ENCODE peak calls at places on chromosomes 1 and 21, in six cellular contexts. F is ovary, A is transverse colon, I is heart left ventricle, L is H1, M is GM12892. O is an unnamed sample.

GRCh38 chr21:36859744-36860501 is 106.5 kb downstream of the HLCS start:
- DNase-seq in F (peak), A (peak), I (peak), L (peak), M (peak), O (peak)

GRCh38 chr21:43645414-43645891 is 13.8 kb downstream of the HSF2BP start:
- DNase-seq in F (peak), A (peak), I (peak), L (no peak), M (no peak), O (no peak)

GRCh38 chr1:7300893-7301292 is 470.2 kb upstream of the VAMP3 start:
- DNase-seq in F (no peak), A (peak), I (no peak), L (no peak), M (no peak), O (peak)

GRCh38 chr1:219550171-219550570 is 62.7 kb downstream of the ZC3H11B start:
- DNase-seq in F (no peak), A (no peak), I (no peak), L (no peak), M (no peak), O (no peak)

GRCh38 chr1:154386643-154387352 is 18.3 kb upstream of the IL6R start:
- DNase-seq in F (no peak), A (peak), I (no peak), L (no peak), M (no peak), O (no peak)

GRCh38 chr1:156754219-156754618 is 2.7 kb upstream of the HDGF start:
- DNase-seq in F (no peak), A (no peak), I (no peak), L (no peak), M (no peak), O (no peak)

GRCh38 chr1:93976291-93976690 is 67.1 kb upstream of the GCLM start:
- DNase-seq in F (no peak), A (no peak), I (no peak), L (no peak), M (no peak), O (no peak)

GRCh38 chr1:207248544-207249206 is 72.8 kb upstream of the CD55 start:
- DNase-seq in F (no peak), A (no peak), I (no peak), L (no peak), M (no peak), O (no peak)

GRCh38 chr1:53511323-53511932 is 52.2 kb downstream of the DMRTB1 start:
- DNase-seq in F (no peak), A (no peak), I (no peak), L (no peak), M (no peak), O (no peak)

GRCh38 chr1:24181619-24182018 is 5.5 kb downstream of the IFNLR1 start:
- DNase-seq in F (no peak), A (no peak), I (no peak), L (no peak), M (no peak), O (no peak)

GRCh38 chr1:91020967-91021685 is 709 bp downstream of the ZNF644 start:
- DNase-seq in F (peak), A (peak), I (peak), L (peak), M (peak), O (peak)

GRCh38 chr1:190908691-190909090 is 431.0 kb upstream of the BRINP3 start:
- DNase-seq in F (no peak), A (no peak), I (no peak), L (no peak), M (no peak), O (no peak)

GRCh38 chr1:80349218-80349617 is 1342.7 kb upstream of the ADGRL4 start:
- DNase-seq in F (no peak), A (no peak), I (no peak), L (no peak), M (no peak), O (no peak)

GRCh38 chr21:24844672-24845071 is 762.6 kb downstream of the MRPL39 start:
- DNase-seq in F (no peak), A (no peak), I (peak), L (no peak), M (no peak), O (no peak)

GRCh38 chr1:48061162-48062136 is 64.3 kb upstream of the TRABD2B start:
- DNase-seq in F (peak), A (peak), I (peak), L (peak), M (no peak), O (peak)

GRCh38 chr1:46522184-46522968 is 29.1 kb downstream of the KNCN start:
- DNase-seq in F (no peak), A (peak), I (no peak), L (peak), M (no peak), O (peak)

DNA sequence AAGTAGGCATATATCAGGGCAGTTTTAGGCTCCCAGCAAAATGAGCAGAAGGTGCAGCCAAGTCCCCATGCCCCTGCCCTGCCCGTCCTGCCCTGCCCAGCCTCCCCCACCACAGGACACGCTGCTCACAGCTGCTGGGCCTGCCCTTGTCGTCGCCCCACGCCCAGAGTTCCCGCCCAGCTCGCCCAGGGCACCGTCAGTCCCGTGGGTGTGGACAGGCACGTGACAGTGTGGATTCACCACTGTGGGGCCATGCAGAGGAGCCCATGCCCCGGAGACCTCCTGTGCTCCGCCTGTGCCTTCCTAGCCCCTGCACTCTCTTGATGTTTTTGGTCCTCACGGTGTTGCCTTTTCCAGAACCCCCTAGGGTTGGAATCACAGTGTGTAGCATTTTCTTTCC is 7.0 kb downstream of the FAAP20 start:
- DNase-seq in F (no peak), A (peak), I (no peak), L (no peak), M (no peak), O (no peak)
- TF ChIP-seq POLR2A in F (no peak), A (no peak), I (no peak), L (no peak), M (no peak), O (no peak)

GRCh38 chr21:31659286-31660133 is at the start of gene SOD1:
- DNase-seq in F (peak), A (peak), I (peak), L (peak), M (peak), O (peak)
- TF ChIP-seq POLR2A in F (peak), A (peak), I (peak), L (peak), M (peak), O (peak)

DNA sequence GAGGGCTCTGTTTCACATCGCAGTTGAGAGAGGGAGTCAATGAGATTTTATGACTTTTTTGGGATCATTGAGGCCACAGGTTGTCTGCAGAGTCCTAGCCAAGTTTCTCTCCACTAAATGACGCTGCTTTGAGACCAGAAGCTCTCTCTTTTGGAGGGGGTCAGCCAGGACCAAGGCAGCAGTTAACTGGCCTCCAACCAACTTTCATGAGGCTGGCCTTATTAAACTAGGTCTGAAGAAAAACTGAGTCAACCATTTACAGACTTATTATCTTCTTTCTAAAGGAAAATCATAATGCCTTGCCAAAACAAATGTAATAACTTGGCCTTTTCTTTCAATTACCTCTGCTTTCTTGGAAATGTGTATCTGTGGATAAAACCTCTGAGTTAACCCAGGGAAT is 8.6 kb downstream of the WLS start:
- DNase-seq in F (no peak), A (no peak), I (peak), L (no peak), M (no peak), O (no peak)
- TF ChIP-seq POLR2A in F (no peak), A (no peak), I (no peak), L (no peak), M (no peak), O (no peak)

DNA sequence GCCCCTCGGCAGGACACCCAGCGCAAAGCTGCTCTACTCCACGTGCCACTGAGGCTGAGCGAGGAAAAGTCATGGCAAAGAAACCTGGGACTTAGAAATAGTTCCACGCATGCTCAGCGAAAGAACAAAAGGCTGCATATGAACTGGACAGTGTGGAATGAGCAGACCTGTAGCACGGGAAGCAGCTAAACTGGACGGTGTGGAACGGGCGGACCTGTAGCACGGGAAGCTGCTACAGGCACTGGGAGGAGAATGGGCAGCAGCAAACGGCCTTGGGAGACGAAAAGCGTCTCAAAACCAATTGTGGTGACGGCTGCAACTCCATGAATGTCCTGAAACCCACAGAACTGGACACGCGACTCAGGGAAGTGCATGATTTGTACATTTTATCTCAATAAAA is 15.6 kb downstream of the SSU72 start:
- DNase-seq in F (no peak), A (no peak), I (no peak), L (no peak), M (no peak), O (no peak)
- TF ChIP-seq POLR2A in F (no peak), A (no peak), I (no peak), L (peak), M (no peak), O (no peak)

GRCh38 chr1:108963052-108963686 is at the start of gene CLCC1:
- DNase-seq in F (peak), A (peak), I (peak), L (peak), M (peak), O (peak)
- TF ChIP-seq POLR2A in F (peak), A (peak), I (peak), L (peak), M (peak), O (peak)